ENCODE peak calls at places on chromosomes 3 and 15, in five cellular contexts. F is GM23338; U is WERI-Rb-1; Q is activated T-helper 1 cell treated with Interleukin-2 at 50 U/mL for 16 hours; D is stimulated activated CD8-positive, alpha-beta memory T cell treated with anti-CD3 and anti-CD28 coated beads, Interleukin-7, amount 100 ng/mL, for 24 hours. S is an unnamed sample.

GRCh38 chr3:127037423-127037841 is 54.5 kb downstream of the PLXNA1 start:
- DNase-seq in D (no peak), U (peak; percentile 63), F (no peak), Q (no peak), S (no peak)

GRCh38 chr15:47301481-47301880 is 415.8 kb upstream of the SEMA6D start:
- DNase-seq in F (no peak), U (peak; percentile 37), D (no peak), Q (no peak), S (no peak)

GRCh38 chr15:60660290-60661051 is 181.5 kb upstream of the ICE2 start:
- DNase-seq in D (no peak), U (no peak), F (no peak), Q (no peak), S (peak; percentile 51)

GRCh38 chr3:80734955-80735354 is 967.2 kb upstream of the ROBO1 start:
- DNase-seq in Q (no peak), U (no peak), D (no peak), F (no peak), S (no peak)

GRCh38 chr3:122941233-122942206 is 86.0 kb downstream of the SEMA5B start:
- DNase-seq in U (no peak), Q (no peak), F (no peak), D (no peak), S (no peak)

GRCh38 chr15:93141373-93141790 is 52.4 kb upstream of the RGMA start:
- DNase-seq in F (no peak), U (no peak), Q (peak; percentile 9), D (no peak), S (no peak)

GRCh38 chr3:10594915-10595314 is 89.5 kb upstream of the ATP2B2 start:
- DNase-seq in F (peak; percentile 95), D (no peak), U (no peak), Q (no peak), S (peak; percentile 34)

GRCh38 chr3:133077688-133078087 is 39.5 kb downstream of the TMEM108 start:
- DNase-seq in D (no peak), Q (no peak), U (no peak), F (no peak), S (no peak)

GRCh38 chr15:76234337-76234889 is 76.9 kb downstream of the ETFA start:
- DNase-seq in D (no peak), U (peak; percentile 52), Q (no peak), F (no peak), S (no peak)

GRCh38 chr3:186421946-186422345 is 59.9 kb upstream of the DGKG start:
- DNase-seq in D (no peak), U (no peak), F (no peak), Q (no peak), S (no peak)

GRCh38 chr3:175535351-175535750 is 676.2 kb downstream of the NAALADL2 start:
- DNase-seq in Q (no peak), D (no peak), F (no peak), U (no peak), S (no peak)

GRCh38 chr3:18424862-18425640 is at the start of gene SATB1:
- DNase-seq in F (peak; percentile 92), U (peak; percentile 78), D (peak; percentile 35), Q (peak; percentile 47), S (peak; percentile 83)

GRCh38 chr3:193939527-193939926 is 196.4 kb upstream of the HES1 start:
- DNase-seq in Q (no peak), D (no peak), U (no peak), F (no peak), S (no peak)

GRCh38 chr15:90929709-90930019 is 2.7 kb downstream of the HDDC3 start:
- DNase-seq in F (no peak), U (no peak), D (no peak), Q (no peak), S (no peak)

GRCh38 chr3:125160911-125161371 is 51.6 kb downstream of the SLC12A8 start:
- DNase-seq in Q (no peak), F (no peak), D (no peak), U (no peak), S (no peak)

GRCh38 chr15:63523306-63523990 is 19.1 kb downstream of the USP3 start:
- DNase-seq in U (no peak), F (no peak), Q (no peak), D (no peak), S (no peak)

GRCh38 chr3:115800489-115801080 is 177.3 kb downstream of the GAP43 start:
- DNase-seq in Q (no peak), U (no peak), F (no peak), D (no peak), S (no peak)

GRCh38 chr3:53721187-53721946 is 124.9 kb downstream of the CHDH start:
- DNase-seq in F (peak; percentile 43), U (no peak), D (no peak), Q (no peak), S (no peak)

GRCh38 chr3:63967675-63968611 is 55.4 kb downstream of the PSMD6 start:
- DNase-seq in U (peak; percentile 89), D (no peak), F (no peak), Q (peak; percentile 20), S (peak; percentile 22)

GRCh38 chr3:120021523-120021922 is 72.7 kb downstream of the GSK3B start:
- DNase-seq in U (no peak), D (no peak), F (no peak), Q (no peak), S (no peak)

GRCh38 chr15:27399236-27399635 is 428.3 kb downstream of the GABRG3 start:
- DNase-seq in D (no peak), U (no peak), Q (no peak), F (no peak), S (no peak)

GRCh38 chr15:101243420-101243819 is 8.4 kb downstream of the CHSY1 start:
- DNase-seq in F (no peak), U (no peak), D (no peak), Q (no peak), S (no peak)

GRCh38 chr3:125958511-125959316 is 10.3 kb upstream of the ROPN1B start:
- DNase-seq in U (no peak), F (peak; percentile 80), D (no peak), Q (no peak), S (no peak)

GRCh38 chr15:32979710-32980109 is 214.8 kb downstream of the FMN1 start:
- DNase-seq in F (no peak), D (no peak), Q (no peak), U (no peak), S (no peak)

GRCh38 chr15:39666671-39667070 is 85.8 kb downstream of the THBS1 start:
- DNase-seq in F (peak; percentile 74), Q (no peak), U (no peak), D (no peak), S (no peak)

GRCh38 chr3:69568458-69568857 is 170.8 kb upstream of the MITF start:
- DNase-seq in Q (no peak), U (no peak), F (no peak), D (no peak), S (no peak)

GRCh38 chr15:35738370-35738769 is 192.4 kb upstream of the DPH6 start:
- DNase-seq in D (no peak), Q (no peak), U (no peak), F (peak; percentile 10), S (no peak)

GRCh38 chr3:16448691-16449090 is 64.8 kb downstream of the RFTN1 start:
- DNase-seq in D (peak; percentile 7), U (no peak), Q (no peak), F (peak; percentile 24), S (peak; percentile 87)

GRCh38 chr3:15659254-15659975 is 57.9 kb downstream of the BTD start:
- DNase-seq in D (no peak), U (no peak), Q (no peak), F (no peak), S (no peak)

GRCh38 chr3:52005571-52005986 is 9.9 kb upstream of the RPL29 start:
- DNase-seq in U (peak; percentile 81), D (no peak), Q (no peak), F (peak; percentile 85), S (peak; percentile 73)

GRCh38 chr3:87575538-87575937 is 299.2 kb upstream of the POU1F1 start:
- DNase-seq in D (no peak), Q (no peak), F (peak; percentile 3), U (no peak), S (no peak)

GRCh38 chr15:71581406-71581930 is 228.9 kb upstream of the NR2E3 start:
- DNase-seq in F (no peak), U (no peak), Q (no peak), D (no peak), S (no peak)

GRCh38 chr15:27704939-27705514 is 394.1 kb downstream of the OCA2 start:
- DNase-seq in Q (no peak), D (no peak), U (peak; percentile 70), F (no peak), S (no peak)

GRCh38 chr3:36524560-36524959 is 144.3 kb downstream of the STAC start:
- DNase-seq in D (no peak), U (no peak), Q (no peak), F (no peak), S (no peak)

GRCh38 chr3:170075425-170076091 is 37.8 kb downstream of the GPR160 start:
- DNase-seq in Q (no peak), U (no peak), D (no peak), F (no peak), S (no peak)

GRCh38 chr3:186990878-186991308 is 60.6 kb downstream of the ST6GAL1 start:
- DNase-seq in D (no peak), U (no peak), F (no peak), Q (no peak), S (no peak)

GRCh38 chr15:77731067-77731466 is 98.4 kb upstream of the LINGO1 start:
- DNase-seq in F (no peak), D (no peak), U (no peak), Q (no peak), S (no peak)

GRCh38 chr15:60328852-60329443 is 68.8 kb downstream of the ANXA2 start:
- DNase-seq in D (no peak), F (peak; percentile 43), Q (no peak), U (no peak), S (no peak)